ENCODE peak calls at places on chromosome 9, in four cellular contexts. O is kidney tubule cell, V is epithelial cell of esophagus, W is endothelial cell. B is an unnamed sample.

GRCh38 chr9:27094640-27095039 is 14.4 kb upstream of the TEK start:
- DNase-seq in O (peak; percentile 86), V (peak; percentile 75), W (no peak), B (no peak)

GRCh38 chr9:91489391-91489899 is 65.8 kb upstream of the NFIL3 start:
- DNase-seq in O (no peak), V (no peak), W (no peak), B (no peak)

GRCh38 chr9:101173907-101174306 is 145.4 kb downstream of the PLPPR1 start:
- DNase-seq in O (no peak), V (no peak), W (no peak), B (no peak)

GRCh38 chr9:36479086-36479485 is 79.0 kb upstream of the RNF38 start:
- DNase-seq in O (no peak), V (no peak), W (no peak), B (no peak)

GRCh38 chr9:98040212-98040611 is 16.3 kb upstream of the NANS start:
- DNase-seq in O (no peak), V (no peak), W (no peak), B (peak; percentile 61)

GRCh38 chr9:115850548-115851304 is 302.9 kb upstream of the PAPPA start:
- DNase-seq in O (peak; percentile 60), V (peak; percentile 78), W (no peak), B (no peak)

GRCh38 chr9:21579209-21579608 is 97.1 kb upstream of the IFNE start:
- DNase-seq in O (peak; percentile 21), V (no peak), W (no peak), B (no peak)

GRCh38 chr9:83000765-83001164 is 62.2 kb downstream of the RASEF start:
- DNase-seq in O (no peak), V (no peak), W (no peak), B (no peak)

GRCh38 chr9:35652829-35653209 is 2.1 kb upstream of the SIT1 start:
- DNase-seq in O (no peak), V (no peak), W (no peak), B (peak; percentile 56)

GRCh38 chr9:83027153-83027867 is 35.6 kb downstream of the RASEF start:
- DNase-seq in O (peak; percentile 96), V (peak; percentile 95), W (no peak), B (peak; percentile 43)

GRCh38 chr9:36833954-36834353 is 200.1 kb downstream of the PAX5 start:
- DNase-seq in O (no peak), V (no peak), W (no peak), B (peak; percentile 6)